ENCODE peak calls at places on chromosome 3, in four cellular contexts. G is upper lobe of left lung, E is psoas muscle, J is IMR-90. U is an unnamed sample.
A peak's percentile ranks its signal among the peaks of the same experiment; 100 is the strongest.

GRCh38 chr3:148848410-148848809 is 16.7 kb upstream of the CPA3 start:
- DNase-seq in G (no peak), E (no peak), J (no peak), U (no peak)

GRCh38 chr3:50523170-50523865 is 19.9 kb upstream of the CACNA2D2 start:
- DNase-seq in G (no peak), E (no peak), J (no peak), U (no peak)

GRCh38 chr3:35393916-35394315 is 245.4 kb upstream of the ARPP21 start:
- DNase-seq in G (no peak), E (no peak), J (no peak), U (peak; percentile 28)

GRCh38 chr3:105387122-105387751 is 20.5 kb downstream of the ALCAM start:
- DNase-seq in G (no peak), E (no peak), J (peak; percentile 32), U (peak; percentile 98)

GRCh38 chr3:113035387-113035982 is 44.7 kb downstream of the GTPBP8 start:
- DNase-seq in G (no peak), E (no peak), J (peak; percentile 63), U (peak; percentile 67)

GRCh38 chr3:12439161-12439560 is 45.1 kb upstream of the TSEN2 start:
- DNase-seq in G (no peak), E (no peak), J (no peak), U (no peak)

GRCh38 chr3:43489918-43490317 is 131.9 kb downstream of the ANO10 start:
- DNase-seq in G (no peak), E (no peak), J (no peak), U (no peak)

GRCh38 chr3:29144807-29145206 is 136.1 kb upstream of the RBMS3 start:
- DNase-seq in G (no peak), E (no peak), J (peak; percentile 65), U (peak; percentile 18)

GRCh38 chr3:171831936-171832335 is 11.2 kb upstream of the TMEM212 start:
- DNase-seq in G (no peak), E (no peak), J (peak; percentile 68), U (no peak)

GRCh38 chr3:122564155-122564912 is at the start of the genes DTX3L and PARP9:
- DNase-seq in G (peak; percentile 92), E (peak; percentile 89), J (peak; percentile 73), U (peak; percentile 64)

GRCh38 chr3:152304160-152304559 is 35.4 kb downstream of the MBNL1 start:
- DNase-seq in G (no peak), E (no peak), J (no peak), U (no peak)

GRCh38 chr3:129616291-129616690 is 9.8 kb upstream of the PLXND1 start:
- DNase-seq in G (no peak), E (no peak), J (no peak), U (no peak)

GRCh38 chr3:45781841-45782240 is 14.5 kb downstream of the SLC6A20 start:
- DNase-seq in G (no peak), E (no peak), J (no peak), U (no peak)

GRCh38 chr3:50542177-50543034 is 25.1 kb downstream of the C3orf18 start:
- DNase-seq in G (peak; percentile 70), E (peak; percentile 73), J (peak; percentile 52), U (peak; percentile 52)

GRCh38 chr3:153399636-153400035 is 237.6 kb downstream of the RAP2B start:
- DNase-seq in G (no peak), E (no peak), J (no peak), U (no peak)

GRCh38 chr3:45942051-45942825 is 1.0 kb upstream of the CXCR6 start:
- DNase-seq in G (peak; percentile 14), E (no peak), J (no peak), U (no peak)

GRCh38 chr3:157070600-157070999 is 89.3 kb downstream of the CCNL1 start:
- DNase-seq in G (no peak), E (no peak), J (peak; percentile 22), U (no peak)

GRCh38 chr3:139198186-139198585 is 145.6 kb upstream of the MRPS22 start:
- DNase-seq in G (no peak), E (no peak), J (no peak), U (no peak)

GRCh38 chr3:191328963-191329653 is at the start of gene CCDC50:
- DNase-seq in G (peak; percentile 84), E (peak; percentile 93), J (peak; percentile 72), U (peak; percentile 42)

GRCh38 chr3:49972656-49973055 is 32.7 kb downstream of the RBM6 start:
- DNase-seq in G (no peak), E (no peak), J (no peak), U (no peak)

GRCh38 chr3:43769097-43769470 is 78.3 kb downstream of the ABHD5 start:
- DNase-seq in G (no peak), E (no peak), J (no peak), U (no peak)

GRCh38 chr3:80999481-80999880 is 762.0 kb downstream of the GBE1 start:
- DNase-seq in G (no peak), E (no peak), J (no peak), U (no peak)

GRCh38 chr3:12222765-12223485 is 64.2 kb upstream of the TIMP4 start:
- DNase-seq in G (no peak), E (no peak), J (peak; percentile 67), U (peak; percentile 82)

GRCh38 chr3:52041118-52041847 is 15.1 kb downstream of the DUSP7 start:
- DNase-seq in G (no peak), E (no peak), J (no peak), U (no peak)

GRCh38 chr3:41867533-41867932 is 94.4 kb downstream of the ULK4 start:
- DNase-seq in G (no peak), E (no peak), J (no peak), U (no peak)

GRCh38 chr3:156216216-156216615 is 95.8 kb downstream of the KCNAB1 start:
- DNase-seq in G (no peak), E (no peak), J (no peak), U (no peak)

GRCh38 chr3:179196700-179197099 is 48.5 kb downstream of the PIK3CA start:
- DNase-seq in G (no peak), E (no peak), J (no peak), U (no peak)

GRCh38 chr3:113825090-113825489 is 13.5 kb upstream of the GRAMD1C start:
- DNase-seq in G (no peak), E (no peak), J (peak; percentile 9), U (peak; percentile 46)

GRCh38 chr3:11306815-11307589 is 34.8 kb downstream of the ATG7 start:
- DNase-seq in G (no peak), E (no peak), J (peak; percentile 49), U (no peak)

GRCh38 chr3:144771401-144771870 is 799.8 kb downstream of the DIPK2A start:
- DNase-seq in G (no peak), E (no peak), J (no peak), U (no peak)

GRCh38 chr3:61774279-61774890 is 213.0 kb downstream of the PTPRG start:
- DNase-seq in G (no peak), E (no peak), J (peak; percentile 16), U (no peak)

GRCh38 chr3:190032924-190033323 is 87.8 kb downstream of the P3H2 start:
- DNase-seq in G (no peak), E (no peak), J (no peak), U (no peak)

GRCh38 chr3:14434105-14434504 is 31.7 kb downstream of the SLC6A6 start:
- DNase-seq in G (peak; percentile 87), E (peak; percentile 77), J (peak; percentile 65), U (peak; percentile 37)

DNA sequence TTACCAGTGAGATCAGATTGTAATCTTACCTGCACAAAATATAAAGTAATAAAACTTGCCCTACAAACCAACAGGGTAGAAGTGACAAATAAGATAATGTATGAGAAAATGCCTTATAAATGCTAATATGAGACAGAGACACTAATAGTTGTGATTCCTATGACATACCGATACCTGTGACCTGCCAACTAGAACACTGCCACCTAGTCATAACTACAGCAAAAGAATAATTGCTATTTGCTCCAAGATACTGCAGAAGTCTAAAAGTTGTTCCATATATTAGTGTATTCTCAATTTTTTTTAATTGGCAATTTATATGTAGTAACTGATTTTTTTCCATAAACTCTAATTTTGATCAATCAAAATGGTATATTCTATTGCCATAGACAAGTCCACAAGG is 25.3 kb upstream of the GP5 start:
- DNase-seq in G (no peak), E (no peak), J (no peak), U (no peak)
- H3K36me3 ChIP-seq in G (peaks cover 26% of the 10 kb centered on the region), E (no peaks in the 10 kb centered on the region), J (peaks cover 31% of the 10 kb centered on the region), U (peaks cover 9% of the 10 kb centered on the region)

GRCh38 chr3:137770066-137770805 is 6.1 kb downstream of the SOX14 start:
- DNase-seq in G (no peak), E (peak; percentile 34), J (no peak), U (no peak)

GRCh38 chr3:137770821-137771399 is 6.8 kb downstream of the SOX14 start:
- DNase-seq in G (no peak), E (no peak), J (no peak), U (no peak)

GRCh38 chr3:137769321-137770065 is 5.4 kb downstream of the SOX14 start:
- DNase-seq in G (no peak), E (no peak), J (no peak), U (no peak)

GRCh38 chr3:137772231-137772617 is 8.1 kb downstream of the SOX14 start:
- DNase-seq in G (no peak), E (no peak), J (no peak), U (no peak)

DNA sequence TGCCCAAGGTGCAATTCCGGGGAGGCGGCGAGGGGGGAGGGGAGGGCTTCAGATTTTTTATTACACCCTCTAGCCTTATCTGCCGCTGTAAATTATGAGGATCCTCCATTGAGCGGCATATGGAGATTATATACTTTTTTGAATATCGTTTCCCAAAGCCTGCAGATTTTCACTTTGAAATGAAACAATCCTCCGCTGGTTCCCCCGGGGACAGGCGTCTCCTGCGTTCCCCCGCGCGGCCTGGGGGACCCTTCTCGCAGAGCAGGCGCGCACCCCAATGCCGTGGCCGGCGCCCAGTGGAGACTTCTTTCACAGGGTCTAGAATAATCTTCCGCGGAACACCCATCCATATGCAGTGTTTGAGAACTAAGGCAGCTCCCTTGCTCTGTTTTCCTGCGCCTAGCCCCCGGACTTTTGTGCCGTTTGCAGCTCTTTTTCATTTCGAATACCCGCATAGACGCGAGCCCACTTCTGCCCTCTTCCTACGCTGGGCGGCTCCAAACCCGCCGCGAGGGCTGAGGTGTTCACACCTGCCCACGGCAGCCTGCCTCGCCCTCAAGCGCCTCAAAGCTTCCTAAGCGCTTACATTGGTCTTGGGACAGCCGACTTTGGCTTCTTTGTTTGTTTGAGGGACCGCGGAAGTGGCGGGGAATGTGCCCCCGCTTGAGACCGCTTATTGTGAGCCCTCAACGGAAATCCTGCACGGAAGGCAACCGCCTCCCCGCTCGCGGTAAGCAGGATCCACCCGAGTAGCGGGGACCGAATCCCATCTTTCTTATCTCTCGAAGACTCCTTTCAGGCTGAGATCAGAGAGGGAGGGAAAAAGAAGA is 7.5 kb downstream of the SOX14 start:
- DNase-seq in G (no peak), E (no peak), J (no peak), U (no peak)
- H3K4me3 ChIP-seq in G (peak overlapping the region; percentile 26), E (peak overlapping the region; percentile 45), J (no peak overlapping the region), U (no peak overlapping the region)

DNA sequence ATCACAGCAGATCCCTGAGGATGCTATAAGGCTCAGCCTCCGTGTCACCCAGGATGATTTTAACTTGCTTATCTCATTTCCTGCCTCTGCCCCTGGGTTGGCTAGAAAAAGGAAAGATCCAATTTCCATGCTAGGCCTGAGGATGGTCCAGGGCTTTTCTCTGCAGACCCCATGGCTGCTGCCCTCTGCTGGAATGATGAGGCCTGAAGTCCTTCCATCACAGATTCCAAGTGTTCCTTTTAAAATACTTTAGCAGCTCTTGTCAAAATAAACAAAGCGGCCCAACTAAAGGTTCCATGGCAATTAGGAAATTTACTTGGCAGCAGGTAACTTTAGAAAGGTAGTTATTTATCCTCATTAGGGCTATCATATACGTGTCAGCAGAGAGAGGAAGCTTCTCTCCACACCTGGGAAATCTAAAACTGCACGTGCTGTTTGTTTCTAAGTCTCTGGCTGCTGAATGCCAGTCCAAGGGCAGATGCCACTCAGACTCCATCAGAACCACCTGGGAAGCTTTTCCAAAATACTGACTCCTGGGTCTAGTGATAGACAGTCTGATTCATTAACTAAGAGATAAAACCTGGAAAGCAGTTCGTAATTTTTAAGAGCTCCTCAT is 401.9 kb upstream of the IL12A start:
- DNase-seq in G (no peak), E (no peak), J (peak; percentile 63), U (peak; percentile 30)
- TF ChIP-seq CTCF in G (no peak), E (no peak), J (peak; percentile 63), U (peak; percentile 39)

GRCh38 chr3:132196113-132196512 is 121.1 kb upstream of the ACP3 start:
- DNase-seq in G (no peak), E (no peak), J (no peak), U (peak; percentile 63)
- H3K36me3 ChIP-seq in G (no peaks in the 10 kb centered on the region), E (no peaks in the 10 kb centered on the region), J (no peaks in the 10 kb centered on the region), U (no peaks in the 10 kb centered on the region)

U was measured in bronchial epithelial cell.